ENCODE peak calls at places on chromosomes 7 and 10, in ten cellular contexts. One of them, this sample, is unnamed.

GRCh38 chr7:155486783-155487508 is 29.0 kb downstream of the EN2 start:
- DNase-seq in breast epithelium: no peak
- DNase-seq in sigmoid colon: no peak
- DNase-seq in Peyer's patch: no peak
- DNase-seq in neuronal stem cell: no peak
- DNase-seq in GM23338: no peak
- DNase-seq in H1: no peak
- DNase-seq in pancreas: no peak
- DNase-seq in heart right ventricle: no peak
- DNase-seq in HL-60: no peak
- DNase-seq in this sample: no peak

GRCh38 chr7:29853775-29854174 is 47.5 kb downstream of the WIPF3 start:
- DNase-seq in breast epithelium: no peak
- DNase-seq in sigmoid colon: no peak
- DNase-seq in Peyer's patch: no peak
- DNase-seq in neuronal stem cell: no peak
- DNase-seq in GM23338: no peak
- DNase-seq in H1: no peak
- DNase-seq in pancreas: no peak
- DNase-seq in heart right ventricle: no peak
- DNase-seq in HL-60: no peak
- DNase-seq in this sample: no peak

GRCh38 chr10:71569775-71570588 is 149.6 kb downstream of the C10orf105 start:
- DNase-seq in breast epithelium: peak
- DNase-seq in sigmoid colon: peak
- DNase-seq in Peyer's patch: peak
- DNase-seq in neuronal stem cell: peak
- DNase-seq in GM23338: peak
- DNase-seq in H1: peak
- DNase-seq in pancreas: peak
- DNase-seq in heart right ventricle: peak
- DNase-seq in HL-60: peak
- DNase-seq in this sample: no peak

GRCh38 chr10:84352251-84352842 is 24.0 kb downstream of the CCSER2 start:
- DNase-seq in breast epithelium: peak
- DNase-seq in sigmoid colon: peak
- DNase-seq in Peyer's patch: peak
- DNase-seq in neuronal stem cell: peak
- DNase-seq in GM23338: peak
- DNase-seq in H1: peak
- DNase-seq in pancreas: peak
- DNase-seq in heart right ventricle: peak
- DNase-seq in HL-60: peak
- DNase-seq in this sample: peak

GRCh38 chr10:61804414-61804813 is 97.1 kb upstream of the ARID5B start:
- DNase-seq in breast epithelium: no peak
- DNase-seq in sigmoid colon: no peak
- DNase-seq in Peyer's patch: no peak
- DNase-seq in neuronal stem cell: no peak
- DNase-seq in GM23338: no peak
- DNase-seq in H1: no peak
- DNase-seq in pancreas: no peak
- DNase-seq in heart right ventricle: no peak
- DNase-seq in HL-60: no peak
- DNase-seq in this sample: no peak

GRCh38 chr7:157056246-157056645 is 45.8 kb upstream of the MNX1 start:
- DNase-seq in breast epithelium: no peak
- DNase-seq in sigmoid colon: no peak
- DNase-seq in Peyer's patch: no peak
- DNase-seq in neuronal stem cell: no peak
- DNase-seq in GM23338: peak
- DNase-seq in H1: no peak
- DNase-seq in pancreas: no peak
- DNase-seq in heart right ventricle: no peak
- DNase-seq in HL-60: no peak
- DNase-seq in this sample: peak

GRCh38 chr10:93420091-93420490 is 62.0 kb downstream of the MYOF start:
- DNase-seq in breast epithelium: no peak
- DNase-seq in sigmoid colon: no peak
- DNase-seq in Peyer's patch: no peak
- DNase-seq in neuronal stem cell: peak
- DNase-seq in GM23338: peak
- DNase-seq in H1: no peak
- DNase-seq in pancreas: no peak
- DNase-seq in heart right ventricle: peak
- DNase-seq in HL-60: no peak
- DNase-seq in this sample: no peak

GRCh38 chr7:36129048-36129534 is 24.0 kb upstream of the EEPD1 start:
- DNase-seq in breast epithelium: no peak
- DNase-seq in sigmoid colon: no peak
- DNase-seq in Peyer's patch: no peak
- DNase-seq in neuronal stem cell: no peak
- DNase-seq in GM23338: no peak
- DNase-seq in H1: no peak
- DNase-seq in pancreas: peak
- DNase-seq in heart right ventricle: peak
- DNase-seq in HL-60: no peak
- DNase-seq in this sample: no peak

GRCh38 chr10:16341637-16342036 is 95.2 kb upstream of the PTER start:
- DNase-seq in breast epithelium: no peak
- DNase-seq in sigmoid colon: no peak
- DNase-seq in Peyer's patch: no peak
- DNase-seq in neuronal stem cell: no peak
- DNase-seq in GM23338: no peak
- DNase-seq in H1: no peak
- DNase-seq in pancreas: no peak
- DNase-seq in heart right ventricle: no peak
- DNase-seq in HL-60: no peak
- DNase-seq in this sample: no peak

GRCh38 chr7:8373856-8374255 is 59.6 kb upstream of the NXPH1 start:
- DNase-seq in breast epithelium: no peak
- DNase-seq in sigmoid colon: no peak
- DNase-seq in Peyer's patch: no peak
- DNase-seq in neuronal stem cell: no peak
- DNase-seq in GM23338: peak
- DNase-seq in H1: no peak
- DNase-seq in pancreas: no peak
- DNase-seq in heart right ventricle: no peak
- DNase-seq in HL-60: no peak
- DNase-seq in this sample: no peak

GRCh38 chr10:6778992-6779701 is 199.1 kb upstream of the PRKCQ start:
- DNase-seq in breast epithelium: peak
- DNase-seq in sigmoid colon: no peak
- DNase-seq in Peyer's patch: no peak
- DNase-seq in neuronal stem cell: no peak
- DNase-seq in GM23338: no peak
- DNase-seq in H1: no peak
- DNase-seq in pancreas: peak
- DNase-seq in heart right ventricle: peak
- DNase-seq in HL-60: no peak
- DNase-seq in this sample: no peak

GRCh38 chr10:86958831-86959736 is 685 bp downstream of the SNCG start:
- DNase-seq in breast epithelium: peak
- DNase-seq in sigmoid colon: peak
- DNase-seq in Peyer's patch: no peak
- DNase-seq in neuronal stem cell: no peak
- DNase-seq in GM23338: no peak
- DNase-seq in H1: peak
- DNase-seq in pancreas: no peak
- DNase-seq in heart right ventricle: peak
- DNase-seq in HL-60: no peak
- DNase-seq in this sample: no peak

GRCh38 chr7:157425761-157426160 is 89.0 kb downstream of the DNAJB6 start:
- DNase-seq in breast epithelium: no peak
- DNase-seq in sigmoid colon: no peak
- DNase-seq in Peyer's patch: no peak
- DNase-seq in neuronal stem cell: no peak
- DNase-seq in GM23338: no peak
- DNase-seq in H1: no peak
- DNase-seq in pancreas: no peak
- DNase-seq in heart right ventricle: no peak
- DNase-seq in HL-60: no peak
- DNase-seq in this sample: no peak

GRCh38 chr10:74103560-74104248 is 46.9 kb downstream of the AP3M1 start:
- DNase-seq in breast epithelium: no peak
- DNase-seq in sigmoid colon: no peak
- DNase-seq in Peyer's patch: no peak
- DNase-seq in neuronal stem cell: no peak
- DNase-seq in GM23338: peak
- DNase-seq in H1: no peak
- DNase-seq in pancreas: no peak
- DNase-seq in heart right ventricle: no peak
- DNase-seq in HL-60: peak
- DNase-seq in this sample: no peak

GRCh38 chr7:148720472-148720871 is 21.8 kb downstream of the CUL1 start:
- DNase-seq in breast epithelium: no peak
- DNase-seq in sigmoid colon: no peak
- DNase-seq in Peyer's patch: no peak
- DNase-seq in neuronal stem cell: no peak
- DNase-seq in GM23338: no peak
- DNase-seq in H1: no peak
- DNase-seq in pancreas: no peak
- DNase-seq in heart right ventricle: no peak
- DNase-seq in HL-60: no peak
- DNase-seq in this sample: no peak

GRCh38 chr7:35380739-35381224 is 126.9 kb upstream of the TBX20 start:
- DNase-seq in breast epithelium: no peak
- DNase-seq in sigmoid colon: no peak
- DNase-seq in Peyer's patch: no peak
- DNase-seq in neuronal stem cell: no peak
- DNase-seq in GM23338: no peak
- DNase-seq in H1: no peak
- DNase-seq in pancreas: no peak
- DNase-seq in heart right ventricle: no peak
- DNase-seq in HL-60: peak
- DNase-seq in this sample: peak

GRCh38 chr10:117004627-117005453 is at the start of gene SHTN1:
- DNase-seq in breast epithelium: peak
- DNase-seq in sigmoid colon: peak
- DNase-seq in Peyer's patch: no peak
- DNase-seq in neuronal stem cell: peak
- DNase-seq in GM23338: peak
- DNase-seq in H1: peak
- DNase-seq in pancreas: peak
- DNase-seq in heart right ventricle: peak
- DNase-seq in HL-60: peak
- DNase-seq in this sample: peak

GRCh38 chr10:22631185-22631584 is 83.2 kb downstream of the PIP4K2A start:
- DNase-seq in breast epithelium: no peak
- DNase-seq in sigmoid colon: no peak
- DNase-seq in Peyer's patch: no peak
- DNase-seq in neuronal stem cell: no peak
- DNase-seq in GM23338: no peak
- DNase-seq in H1: no peak
- DNase-seq in pancreas: no peak
- DNase-seq in heart right ventricle: no peak
- DNase-seq in HL-60: no peak
- DNase-seq in this sample: no peak
- H3K27ac ChIP-seq in breast epithelium: peak
- H3K27ac ChIP-seq in sigmoid colon: no peak
- H3K27ac ChIP-seq in Peyer's patch: peak
- H3K27ac ChIP-seq in neuronal stem cell: no peak
- H3K27ac ChIP-seq in GM23338: no peak
- H3K27ac ChIP-seq in H1: no peak
- H3K27ac ChIP-seq in pancreas: no peak
- H3K27ac ChIP-seq in heart right ventricle: no peak
- H3K27ac ChIP-seq in HL-60: peak
- H3K27ac ChIP-seq in this sample: peak

GRCh38 chr7:3193721-3194120 is 107.3 kb upstream of the SDK1 start:
- DNase-seq in breast epithelium: no peak
- DNase-seq in sigmoid colon: no peak
- DNase-seq in Peyer's patch: no peak
- DNase-seq in neuronal stem cell: no peak
- DNase-seq in GM23338: no peak
- DNase-seq in H1: no peak
- DNase-seq in pancreas: no peak
- DNase-seq in heart right ventricle: no peak
- DNase-seq in HL-60: no peak
- DNase-seq in this sample: no peak
- H3K27ac ChIP-seq in breast epithelium: no peak
- H3K27ac ChIP-seq in sigmoid colon: no peak
- H3K27ac ChIP-seq in Peyer's patch: no peak
- H3K27ac ChIP-seq in neuronal stem cell: no peak
- H3K27ac ChIP-seq in GM23338: peak
- H3K27ac ChIP-seq in H1: peak
- H3K27ac ChIP-seq in pancreas: no peak
- H3K27ac ChIP-seq in heart right ventricle: no peak
- H3K27ac ChIP-seq in HL-60: no peak
- H3K27ac ChIP-seq in this sample: no peak

GRCh38 chr7:140924019-140924820 is 509 bp downstream of the BRAF start:
- DNase-seq in breast epithelium: peak
- DNase-seq in sigmoid colon: peak
- DNase-seq in Peyer's patch: peak
- DNase-seq in neuronal stem cell: peak
- DNase-seq in GM23338: peak
- DNase-seq in H1: peak
- DNase-seq in pancreas: peak
- DNase-seq in heart right ventricle: peak
- DNase-seq in HL-60: peak
- DNase-seq in this sample: peak

GRCh38 chr7:140922741-140923345 is 1.9 kb downstream of the BRAF start:
- DNase-seq in breast epithelium: no peak
- DNase-seq in sigmoid colon: no peak
- DNase-seq in Peyer's patch: no peak
- DNase-seq in neuronal stem cell: no peak
- DNase-seq in GM23338: no peak
- DNase-seq in H1: no peak
- DNase-seq in pancreas: no peak
- DNase-seq in heart right ventricle: no peak
- DNase-seq in HL-60: no peak
- DNase-seq in this sample: no peak

GRCh38 chr7:140926021-140926812 is 1.5 kb upstream of the BRAF start:
- DNase-seq in breast epithelium: no peak
- DNase-seq in sigmoid colon: no peak
- DNase-seq in Peyer's patch: no peak
- DNase-seq in neuronal stem cell: no peak
- DNase-seq in GM23338: no peak
- DNase-seq in H1: no peak
- DNase-seq in pancreas: no peak
- DNase-seq in heart right ventricle: no peak
- DNase-seq in HL-60: no peak
- DNase-seq in this sample: no peak

GRCh38 chr7:140924821-140925421 is at the start of gene BRAF:
- DNase-seq in breast epithelium: peak
- DNase-seq in sigmoid colon: peak
- DNase-seq in Peyer's patch: peak
- DNase-seq in neuronal stem cell: peak
- DNase-seq in GM23338: peak
- DNase-seq in H1: peak
- DNase-seq in pancreas: peak
- DNase-seq in heart right ventricle: peak
- DNase-seq in HL-60: peak
- DNase-seq in this sample: peak

GRCh38 chr7:140923358-140924006 is 1.2 kb downstream of the BRAF start:
- DNase-seq in breast epithelium: no peak
- DNase-seq in sigmoid colon: no peak
- DNase-seq in Peyer's patch: no peak
- DNase-seq in neuronal stem cell: peak
- DNase-seq in GM23338: peak
- DNase-seq in H1: no peak
- DNase-seq in pancreas: peak
- DNase-seq in heart right ventricle: peak
- DNase-seq in HL-60: no peak
- DNase-seq in this sample: no peak
- H3K27ac ChIP-seq in breast epithelium: peak
- H3K27ac ChIP-seq in sigmoid colon: peak
- H3K27ac ChIP-seq in Peyer's patch: peak
- H3K27ac ChIP-seq in neuronal stem cell: peak
- H3K27ac ChIP-seq in GM23338: peak
- H3K27ac ChIP-seq in H1: peak
- H3K27ac ChIP-seq in pancreas: peak
- H3K27ac ChIP-seq in heart right ventricle: peak
- H3K27ac ChIP-seq in HL-60: peak
- H3K27ac ChIP-seq in this sample: peak

GRCh38 chr7:32103361-32103760 is 33.2 kb upstream of the PDE1C start:
- DNase-seq in breast epithelium: peak
- DNase-seq in sigmoid colon: no peak
- DNase-seq in Peyer's patch: no peak
- DNase-seq in neuronal stem cell: no peak
- DNase-seq in GM23338: no peak
- DNase-seq in H1: no peak
- DNase-seq in pancreas: no peak
- DNase-seq in heart right ventricle: no peak
- DNase-seq in HL-60: no peak
- DNase-seq in this sample: no peak
- H3K27ac ChIP-seq in breast epithelium: peak
- H3K27ac ChIP-seq in sigmoid colon: no peak
- H3K27ac ChIP-seq in Peyer's patch: no peak
- H3K27ac ChIP-seq in neuronal stem cell: no peak
- H3K27ac ChIP-seq in GM23338: no peak
- H3K27ac ChIP-seq in H1: no peak
- H3K27ac ChIP-seq in pancreas: no peak
- H3K27ac ChIP-seq in heart right ventricle: peak
- H3K27ac ChIP-seq in HL-60: no peak
- H3K27ac ChIP-seq in this sample: no peak

This sample was measured in upper lobe of right lung.